ENCODE peak calls at places on chromosome 1, in nine cellular contexts. U is astrocyte of the spinal cord, C is heart right ventricle, K is GM13977, X is IMR-90, H is AG04450, I is HFFc6, F is PC-3, V is left lung. B is an unnamed sample.

GRCh38 chr1:25610822-25611630 is 5.6 kb upstream of the MAN1C1 start:
- DNase-seq in C (no peak), K (no peak), U (no peak), I (peak), F (peak), H (no peak), X (peak), V (no peak), B (peak)

GRCh38 chr1:220748091-220748934 is at the start of gene MTARC2:
- DNase-seq in X (peak), V (peak), H (peak), F (peak), K (peak), I (peak), U (peak), C (peak), B (peak)

GRCh38 chr1:228514421-228514820 is 27.2 kb downstream of the RNF187 start:
- DNase-seq in X (no peak), F (no peak), K (no peak), U (no peak), I (no peak), H (no peak), V (no peak), C (no peak), B (no peak)

GRCh38 chr1:110783292-110783918 is 89.5 kb upstream of the CD53 start:
- DNase-seq in F (peak), K (peak), V (no peak), X (peak), U (peak), H (peak), C (no peak), I (peak), B (peak)

GRCh38 chr1:53559854-53560571 is 100.8 kb downstream of the DMRTB1 start:
- DNase-seq in X (no peak), F (no peak), U (no peak), K (no peak), H (no peak), V (no peak), C (no peak), I (no peak), B (no peak)

GRCh38 chr1:209883341-209883971 is 54.6 kb upstream of the SYT14 start:
- DNase-seq in F (peak), X (peak), U (peak), H (peak), K (no peak), I (peak), C (no peak), V (no peak), B (peak)

GRCh38 chr1:198556969-198557368 is 16.5 kb upstream of the ATP6V1G3 start:
- DNase-seq in V (no peak), H (no peak), F (no peak), U (no peak), K (peak), I (no peak), C (peak), X (no peak), B (peak)

GRCh38 chr1:67559222-67559700 is 125.7 kb upstream of the GADD45A start:
- DNase-seq in K (no peak), U (peak), V (peak), F (no peak), H (no peak), X (peak), C (peak), I (peak), B (peak)

GRCh38 chr1:19448491-19449439 is 36.6 kb downstream of the CAPZB start:
- DNase-seq in V (no peak), C (peak), X (peak), I (peak), K (no peak), F (peak), H (peak), U (peak), B (peak)

GRCh38 chr1:23543707-23544443 is 12.8 kb upstream of the E2F2 start:
- DNase-seq in I (peak), K (no peak), C (no peak), U (no peak), V (no peak), F (no peak), X (peak), H (no peak), B (peak)

GRCh38 chr1:38741341-38741740 is 118.2 kb downstream of the RRAGC start:
- DNase-seq in U (no peak), V (no peak), K (no peak), H (no peak), X (no peak), C (no peak), F (no peak), I (peak), B (peak)

GRCh38 chr1:116377564-116378529 is 4.8 kb downstream of the ATP1A1 start:
- DNase-seq in K (peak), V (no peak), F (peak), C (peak), H (peak), X (peak), I (peak), U (peak), B (peak)

GRCh38 chr1:14607295-14607694 is 8.8 kb downstream of the KAZN start:
- DNase-seq in H (no peak), F (no peak), C (no peak), V (no peak), X (no peak), K (no peak), I (no peak), U (no peak), B (no peak)
- TF ChIP-seq CTCF in H (no peak), F (no peak), C (no peak), V (no peak), X (no peak), K (no peak), I (no peak), U (no peak), B (no peak)

GRCh38 chr1:68815632-68816031 is 318.8 kb upstream of the DEPDC1 start:
- DNase-seq in C (no peak), F (no peak), K (no peak), X (no peak), V (no peak), U (no peak), H (no peak), I (no peak), B (no peak)

GRCh38 chr1:68814067-68814466 is 317.2 kb upstream of the DEPDC1 start:
- DNase-seq in X (no peak), K (no peak), F (no peak), C (no peak), U (no peak), H (no peak), I (no peak), V (no peak), B (no peak)

GRCh38 chr1:68819190-68819829 is 322.4 kb upstream of the DEPDC1 start:
- DNase-seq in U (peak), K (peak), X (peak), H (no peak), I (no peak), C (no peak), V (no peak), F (peak), B (peak)
- TF ChIP-seq CTCF in U (peak), K (peak), X (peak), H (peak), I (peak), C (peak), V (peak), F (peak), B (peak)

DNA sequence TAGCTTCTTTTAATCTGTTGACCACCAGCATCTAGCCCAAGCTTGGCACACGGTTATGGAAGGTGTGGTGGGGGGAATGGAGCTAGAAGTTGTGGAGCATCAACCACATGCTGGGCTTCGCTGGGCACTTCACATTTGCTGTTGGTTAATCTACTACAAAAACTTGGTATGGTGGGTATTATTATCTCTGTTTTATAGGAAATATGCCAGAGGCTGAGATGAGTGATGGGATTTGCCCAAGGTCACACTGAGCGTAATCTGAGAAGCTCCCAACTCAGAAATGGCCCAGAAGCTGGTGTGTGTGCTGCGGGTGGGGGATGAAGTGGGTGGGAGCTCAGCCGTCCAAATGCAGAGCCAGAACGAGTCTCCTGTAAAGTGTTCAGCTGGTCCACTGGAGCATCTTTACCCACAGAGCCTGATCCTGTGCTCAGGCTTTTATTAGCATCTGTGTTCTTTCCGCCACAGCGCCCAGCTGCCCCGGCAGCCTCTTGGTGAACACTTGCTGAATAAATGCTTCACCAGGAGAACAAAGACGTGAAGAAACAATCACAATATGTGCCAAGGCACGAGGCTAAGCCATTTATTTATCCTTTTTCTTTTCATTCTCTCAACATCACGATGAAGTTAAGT is 98.6 kb upstream of the JUN start:
- DNase-seq in F (no peak), V (no peak), K (no peak), X (no peak), C (no peak), H (no peak), I (no peak), U (no peak), B (no peak)
- TF ChIP-seq CTCF in F (no peak), V (no peak), K (no peak), X (no peak), C (no peak), H (no peak), I (no peak), U (no peak), B (no peak)

GRCh38 chr1:206469933-206470691 is at the start of gene IKBKE:
- DNase-seq in K (peak), U (peak), V (peak), I (peak), H (peak), F (peak), X (peak), C (no peak), B (peak)
- TF ChIP-seq CTCF in K (peak), U (peak), V (peak), I (peak), H (peak), F (peak), X (peak), C (no peak), B (peak)

B was measured in AG10803.